ENCODE peak calls at places on chromosomes 16 and 17, in seven cellular contexts. One of them, this sample, is unnamed. For H3K27me3, the result is how much of the 10 kb centered on the place peaks cover.

GRCh38 chr17:35875439-35876139 is 4.6 kb downstream of the CCL5 start:
- DNase-seq in cardiac muscle cell: no peak
- DNase-seq in ascending aorta: no peak
- DNase-seq in tibial artery: no peak
- DNase-seq in kidney epithelial cell: no peak
- DNase-seq in esophagus muscularis mucosa: no peak
- DNase-seq in A673: no peak
- DNase-seq in this sample: no peak

GRCh38 chr17:11644265-11645212 is 46.3 kb downstream of the DNAH9 start:
- DNase-seq in cardiac muscle cell: peak
- DNase-seq in tibial artery: no peak
- DNase-seq in ascending aorta: no peak
- DNase-seq in esophagus muscularis mucosa: peak
- DNase-seq in kidney epithelial cell: peak
- DNase-seq in A673: peak
- DNase-seq in this sample: no peak

GRCh38 chr16:82695806-82696205 is 69.0 kb downstream of the CDH13 start:
- DNase-seq in A673: no peak
- DNase-seq in esophagus muscularis mucosa: no peak
- DNase-seq in tibial artery: no peak
- DNase-seq in ascending aorta: no peak
- DNase-seq in kidney epithelial cell: no peak
- DNase-seq in cardiac muscle cell: no peak
- DNase-seq in this sample: no peak

GRCh38 chr17:7438050-7438614 is 1.2 kb upstream of the FGF11 start:
- DNase-seq in esophagus muscularis mucosa: no peak
- DNase-seq in cardiac muscle cell: peak
- DNase-seq in kidney epithelial cell: no peak
- DNase-seq in ascending aorta: no peak
- DNase-seq in A673: peak
- DNase-seq in tibial artery: peak
- DNase-seq in this sample: peak

GRCh38 chr17:20189322-20189721 is 180.2 kb downstream of the SPECC1 start:
- DNase-seq in kidney epithelial cell: no peak
- DNase-seq in tibial artery: no peak
- DNase-seq in ascending aorta: no peak
- DNase-seq in A673: no peak
- DNase-seq in cardiac muscle cell: peak
- DNase-seq in esophagus muscularis mucosa: no peak
- DNase-seq in this sample: no peak

GRCh38 chr17:17388657-17389496 is 85.7 kb downstream of the NT5M start:
- DNase-seq in ascending aorta: no peak
- DNase-seq in tibial artery: no peak
- DNase-seq in esophagus muscularis mucosa: no peak
- DNase-seq in cardiac muscle cell: no peak
- DNase-seq in kidney epithelial cell: no peak
- DNase-seq in A673: no peak
- DNase-seq in this sample: no peak

GRCh38 chr16:49127103-49127502 is 154.5 kb downstream of the CBLN1 start:
- DNase-seq in tibial artery: no peak
- DNase-seq in esophagus muscularis mucosa: no peak
- DNase-seq in cardiac muscle cell: peak
- DNase-seq in A673: peak
- DNase-seq in ascending aorta: no peak
- DNase-seq in kidney epithelial cell: no peak
- DNase-seq in this sample: no peak

GRCh38 chr16:20249247-20249646 is 78.1 kb downstream of the GP2 start:
- DNase-seq in cardiac muscle cell: no peak
- DNase-seq in tibial artery: no peak
- DNase-seq in A673: no peak
- DNase-seq in ascending aorta: no peak
- DNase-seq in kidney epithelial cell: no peak
- DNase-seq in esophagus muscularis mucosa: no peak
- DNase-seq in this sample: no peak

GRCh38 chr16:80100846-80101451 is 439.8 kb upstream of the DYNLRB2 start:
- DNase-seq in cardiac muscle cell: no peak
- DNase-seq in ascending aorta: no peak
- DNase-seq in kidney epithelial cell: no peak
- DNase-seq in tibial artery: no peak
- DNase-seq in A673: no peak
- DNase-seq in esophagus muscularis mucosa: no peak
- DNase-seq in this sample: no peak

GRCh38 chr17:72771734-72772133 is 320.8 kb downstream of the SLC39A11 start:
- DNase-seq in ascending aorta: no peak
- DNase-seq in kidney epithelial cell: no peak
- DNase-seq in tibial artery: no peak
- DNase-seq in A673: no peak
- DNase-seq in esophagus muscularis mucosa: no peak
- DNase-seq in cardiac muscle cell: no peak
- DNase-seq in this sample: no peak

GRCh38 chr16:87016056-87016455 is 301.1 kb downstream of the C16orf95 start:
- DNase-seq in cardiac muscle cell: no peak
- DNase-seq in kidney epithelial cell: no peak
- DNase-seq in ascending aorta: no peak
- DNase-seq in A673: no peak
- DNase-seq in esophagus muscularis mucosa: no peak
- DNase-seq in tibial artery: no peak
- DNase-seq in this sample: no peak

GRCh38 chr16:89870440-89870839 is 3.0 kb upstream of the TCF25 start:
- DNase-seq in A673: no peak
- DNase-seq in ascending aorta: no peak
- DNase-seq in kidney epithelial cell: no peak
- DNase-seq in cardiac muscle cell: no peak
- DNase-seq in tibial artery: no peak
- DNase-seq in esophagus muscularis mucosa: no peak
- DNase-seq in this sample: no peak

GRCh38 chr17:82333279-82334171 is at the start of gene SECTM1:
- DNase-seq in kidney epithelial cell: no peak
- DNase-seq in tibial artery: peak
- DNase-seq in ascending aorta: no peak
- DNase-seq in esophagus muscularis mucosa: no peak
- DNase-seq in A673: peak
- DNase-seq in cardiac muscle cell: no peak
- DNase-seq in this sample: no peak
- H3K27me3 ChIP-seq in kidney epithelial cell: under half
- H3K27me3 ChIP-seq in tibial artery: half or more
- H3K27me3 ChIP-seq in ascending aorta: under half
- H3K27me3 ChIP-seq in esophagus muscularis mucosa: under half
- H3K27me3 ChIP-seq in A673: under half
- H3K27me3 ChIP-seq in cardiac muscle cell: half or more
- H3K27me3 ChIP-seq in this sample: under half

DNA sequence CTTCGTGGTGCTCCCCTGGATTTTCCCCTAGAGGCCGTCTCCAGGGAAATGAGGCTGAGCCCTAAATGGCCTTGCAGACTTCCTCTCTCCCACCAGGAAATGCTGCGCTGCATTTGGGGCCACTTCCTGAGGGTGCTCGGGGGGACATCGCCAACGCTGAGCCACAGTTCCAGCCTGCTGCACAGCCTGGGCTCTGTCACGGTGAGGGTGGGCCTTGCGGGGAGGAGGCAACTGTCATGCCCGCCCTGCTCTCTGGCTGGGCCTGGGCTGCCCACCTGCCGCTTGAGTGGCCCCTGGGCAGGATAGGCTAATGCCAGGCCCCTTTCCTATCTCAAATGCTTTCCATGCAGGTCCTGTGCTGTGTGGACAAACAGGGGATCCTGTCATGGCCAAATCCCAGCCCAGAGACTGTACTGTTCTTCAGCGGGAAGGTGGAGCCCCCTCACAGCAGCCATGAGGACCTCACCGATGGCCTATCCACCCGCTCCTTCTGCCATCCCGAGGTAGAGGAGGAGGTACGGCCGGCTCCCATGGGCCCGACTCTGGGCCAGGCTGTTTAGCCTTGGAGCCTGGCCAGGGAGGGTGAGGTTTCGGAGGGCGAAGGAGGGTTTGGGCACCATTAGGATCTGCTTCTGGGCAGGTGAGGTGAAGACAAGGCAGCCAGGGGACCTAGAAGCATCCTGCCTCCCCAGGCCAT is 24.2 kb downstream of the CASKIN2 start:
- DNase-seq in cardiac muscle cell: no peak
- DNase-seq in A673: no peak
- DNase-seq in esophagus muscularis mucosa: no peak
- DNase-seq in tibial artery: no peak
- DNase-seq in kidney epithelial cell: no peak
- DNase-seq in ascending aorta: no peak
- DNase-seq in this sample: no peak
- H3K4me3 ChIP-seq in cardiac muscle cell: no peak
- H3K4me3 ChIP-seq in A673: no peak
- H3K4me3 ChIP-seq in esophagus muscularis mucosa: no peak
- H3K4me3 ChIP-seq in tibial artery: no peak
- H3K4me3 ChIP-seq in kidney epithelial cell: no peak
- H3K4me3 ChIP-seq in ascending aorta: no peak
- H3K4me3 ChIP-seq in this sample: no peak

GRCh38 chr17:75094871-75095399 is 7.2 kb downstream of the SLC16A5 start:
- DNase-seq in A673: no peak
- DNase-seq in tibial artery: no peak
- DNase-seq in kidney epithelial cell: no peak
- DNase-seq in esophagus muscularis mucosa: no peak
- DNase-seq in cardiac muscle cell: no peak
- DNase-seq in ascending aorta: no peak
- DNase-seq in this sample: no peak

GRCh38 chr17:75099881-75100595 is 9.7 kb upstream of the ARMC7 start:
- DNase-seq in ascending aorta: no peak
- DNase-seq in esophagus muscularis mucosa: no peak
- DNase-seq in cardiac muscle cell: no peak
- DNase-seq in tibial artery: no peak
- DNase-seq in A673: no peak
- DNase-seq in kidney epithelial cell: no peak
- DNase-seq in this sample: no peak

GRCh38 chr17:75098861-75099260 is 10.9 kb upstream of the ARMC7 start:
- DNase-seq in tibial artery: no peak
- DNase-seq in cardiac muscle cell: no peak
- DNase-seq in A673: no peak
- DNase-seq in kidney epithelial cell: no peak
- DNase-seq in esophagus muscularis mucosa: no peak
- DNase-seq in ascending aorta: no peak
- DNase-seq in this sample: no peak

GRCh38 chr17:75096082-75096625 is 8.4 kb downstream of the SLC16A5 start:
- DNase-seq in esophagus muscularis mucosa: no peak
- DNase-seq in A673: no peak
- DNase-seq in kidney epithelial cell: peak
- DNase-seq in cardiac muscle cell: no peak
- DNase-seq in tibial artery: peak
- DNase-seq in ascending aorta: peak
- DNase-seq in this sample: no peak

GRCh38 chr17:75097865-75098264 is 10.1 kb downstream of the SLC16A5 start:
- DNase-seq in A673: no peak
- DNase-seq in kidney epithelial cell: no peak
- DNase-seq in tibial artery: no peak
- DNase-seq in ascending aorta: no peak
- DNase-seq in esophagus muscularis mucosa: no peak
- DNase-seq in cardiac muscle cell: no peak
- DNase-seq in this sample: no peak
- TF ChIP-seq CTCF in A673: no peak
- TF ChIP-seq CTCF in kidney epithelial cell: no peak
- TF ChIP-seq CTCF in tibial artery: no peak
- TF ChIP-seq CTCF in ascending aorta: no peak
- TF ChIP-seq CTCF in esophagus muscularis mucosa: no peak
- TF ChIP-seq CTCF in cardiac muscle cell: no peak
- TF ChIP-seq CTCF in this sample: no peak

DNA sequence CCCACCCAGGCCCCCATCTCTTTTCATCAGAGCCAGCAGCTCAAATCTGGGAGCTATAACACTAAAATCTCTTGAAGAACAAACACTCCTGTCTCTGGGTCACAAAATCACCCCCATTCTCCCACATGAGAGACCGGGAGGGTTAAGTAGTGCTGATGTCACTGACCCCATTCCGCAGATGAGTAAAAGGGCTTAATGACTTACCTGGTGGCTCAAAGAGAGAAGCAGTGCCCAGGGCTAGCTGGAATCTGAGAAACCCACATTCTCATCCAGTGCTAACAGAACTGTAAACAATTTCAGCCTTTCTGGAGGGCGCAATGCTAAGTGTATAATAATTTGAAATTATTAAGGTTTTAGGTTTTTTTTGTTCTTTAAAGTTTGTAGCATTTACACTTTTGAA is 26.3 kb upstream of the LHX1 start:
- DNase-seq in esophagus muscularis mucosa: no peak
- DNase-seq in ascending aorta: no peak
- DNase-seq in tibial artery: no peak
- DNase-seq in A673: no peak
- DNase-seq in kidney epithelial cell: no peak
- DNase-seq in cardiac muscle cell: no peak
- DNase-seq in this sample: no peak
- H3K27me3 ChIP-seq in esophagus muscularis mucosa: under half
- H3K27me3 ChIP-seq in ascending aorta: under half
- H3K27me3 ChIP-seq in tibial artery: half or more
- H3K27me3 ChIP-seq in A673: under half
- H3K27me3 ChIP-seq in kidney epithelial cell: under half
- H3K27me3 ChIP-seq in cardiac muscle cell: under half
- H3K27me3 ChIP-seq in this sample: under half

This sample was measured in GM06990.